ENCODE peak calls at places on chromosomes 7 and 10, in six cellular contexts. F is BJ; Z is GM23338; X is activated CD8-positive, alpha-beta T cell treated with anti-CD3 and anti-CD28 coated beads for 36 hours; U is astrocyte of the spinal cord; S is tibial artery. I is an unnamed sample.

GRCh38 chr10:48604408-48605263 is at the start of gene ARHGAP22:
- DNase-seq in F (no peak), Z (peak; percentile 69), X (no peak), U (peak; percentile 52), S (peak; percentile 81), I (no peak)

GRCh38 chr7:23235688-23236280 is 10.8 kb upstream of the GPNMB start:
- DNase-seq in F (no peak), Z (no peak), X (no peak), U (peak; percentile 46), S (no peak), I (peak; percentile 61)

GRCh38 chr10:71213127-71213616 is 802 bp downstream of the UNC5B start:
- DNase-seq in F (no peak), Z (peak; percentile 80), X (peak; percentile 67), U (peak; percentile 81), S (peak; percentile 75), I (no peak)

GRCh38 chr10:58856508-58857240 is 319.8 kb upstream of the PHYHIPL start:
- DNase-seq in F (peak; percentile 91), Z (peak; percentile 48), X (no peak), U (peak; percentile 93), S (peak; percentile 78), I (peak; percentile 98)

GRCh38 chr7:3895341-3895740 is 594.3 kb downstream of the SDK1 start:
- DNase-seq in F (no peak), Z (no peak), X (no peak), U (no peak), S (no peak), I (no peak)

GRCh38 chr7:127619681-127620405 is 1.9 kb upstream of the PAX4 start:
- DNase-seq in F (no peak), Z (peak; percentile 89), X (no peak), U (peak; percentile 4), S (no peak), I (no peak)

GRCh38 chr10:124650820-124651401 is 93.3 kb downstream of the FAM53B start:
- DNase-seq in F (no peak), Z (peak; percentile 47), X (peak; percentile 90), U (no peak), S (no peak), I (no peak)

GRCh38 chr10:99435986-99436633 is 5.7 kb upstream of the GOT1 start:
- DNase-seq in F (peak; percentile 4), Z (peak; percentile 65), X (no peak), U (peak; percentile 53), S (no peak), I (no peak)

GRCh38 chr7:80284848-80285247 is 150.2 kb downstream of the GNAI1 start:
- DNase-seq in F (peak; percentile 38), Z (no peak), X (no peak), U (peak; percentile 92), S (no peak), I (no peak)

GRCh38 chr7:46741181-46741580 is 820.1 kb upstream of the IGFBP3 start:
- DNase-seq in F (no peak), Z (no peak), X (no peak), U (no peak), S (no peak), I (no peak)

GRCh38 chr7:979886-980571 is 3.0 kb upstream of the CYP2W1 start:
- DNase-seq in F (no peak), Z (no peak), X (no peak), U (no peak), S (no peak), I (peak; percentile 51)

GRCh38 chr7:28586736-28587135 is 174.4 kb downstream of the CREB5 start:
- DNase-seq in F (no peak), Z (no peak), X (no peak), U (peak; percentile 17), S (no peak), I (no peak)

GRCh38 chr7:39313958-39314357 is 252.2 kb upstream of the YAE1 start:
- DNase-seq in F (no peak), Z (peak; percentile 24), X (no peak), U (no peak), S (no peak), I (peak; percentile 9)

GRCh38 chr10:7471720-7472367 is 61.0 kb upstream of the SFMBT2 start:
- DNase-seq in F (no peak), Z (no peak), X (peak; percentile 31), U (no peak), S (no peak), I (no peak)

GRCh38 chr7:138785587-138786437 is 12.0 kb upstream of the TMEM213 start:
- DNase-seq in F (no peak), Z (no peak), X (no peak), U (no peak), S (no peak), I (no peak)

GRCh38 chr7:27689045-27689877 is 26.6 kb upstream of the HIBADH start:
- DNase-seq in F (peak; percentile 51), Z (peak; percentile 82), X (peak; percentile 37), U (no peak), S (no peak), I (no peak)

GRCh38 chr7:149210551-149210950 is 15.2 kb downstream of the ZNF282 start:
- DNase-seq in F (no peak), Z (no peak), X (no peak), U (no peak), S (no peak), I (no peak)

GRCh38 chr10:44827431-44828006 is 83.6 kb upstream of the TMEM72 start:
- DNase-seq in F (no peak), Z (no peak), X (no peak), U (peak; percentile 45), S (no peak), I (no peak)

GRCh38 chr10:100490531-100490930 is 27.7 kb downstream of the WNT8B start:
- DNase-seq in F (no peak), Z (no peak), X (no peak), U (no peak), S (no peak), I (no peak)

GRCh38 chr10:104123397-104123796 is 1.4 kb downstream of the SFR1 start:
- DNase-seq in F (no peak), Z (no peak), X (no peak), U (peak; percentile 39), S (no peak), I (no peak)

DNA sequence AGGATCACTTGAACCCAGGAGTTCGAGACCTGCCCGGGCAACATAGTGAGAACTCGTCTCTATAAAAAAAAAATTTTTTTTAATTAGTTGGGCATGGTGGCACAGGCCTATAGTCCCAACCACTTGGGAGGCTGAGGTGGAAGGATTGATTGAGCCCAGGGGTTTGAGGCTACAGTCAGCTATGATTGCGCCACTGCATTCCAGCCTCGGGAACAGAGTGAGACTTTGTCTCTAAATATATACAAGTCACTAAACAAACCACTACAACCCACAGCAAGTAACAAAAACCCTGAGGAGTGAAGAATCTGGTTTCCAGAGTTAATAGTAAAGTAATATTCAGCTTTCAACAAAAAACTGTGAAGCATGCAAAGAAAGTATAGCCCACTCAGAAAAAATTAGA is 32.7 kb upstream of the HHEX start:
- DNase-seq in F (no peak), Z (no peak), X (no peak), U (no peak), S (no peak), I (no peak)
- TF ChIP-seq CTCF in F (no peak), Z (no peak), X (no peak), U (no peak), S (no peak), I (no peak)

GRCh38 chr10:80498833-80499671 is 38.6 kb upstream of the SH2D4B start:
- DNase-seq in F (peak; percentile 90), Z (no peak), X (peak; percentile 89), U (peak; percentile 96), S (peak; percentile 93), I (peak; percentile 95)
- TF ChIP-seq CTCF in F (peak; percentile 14), Z (no peak), X (no peak), U (peak; percentile 11), S (no peak), I (peak; percentile 8)

DNA sequence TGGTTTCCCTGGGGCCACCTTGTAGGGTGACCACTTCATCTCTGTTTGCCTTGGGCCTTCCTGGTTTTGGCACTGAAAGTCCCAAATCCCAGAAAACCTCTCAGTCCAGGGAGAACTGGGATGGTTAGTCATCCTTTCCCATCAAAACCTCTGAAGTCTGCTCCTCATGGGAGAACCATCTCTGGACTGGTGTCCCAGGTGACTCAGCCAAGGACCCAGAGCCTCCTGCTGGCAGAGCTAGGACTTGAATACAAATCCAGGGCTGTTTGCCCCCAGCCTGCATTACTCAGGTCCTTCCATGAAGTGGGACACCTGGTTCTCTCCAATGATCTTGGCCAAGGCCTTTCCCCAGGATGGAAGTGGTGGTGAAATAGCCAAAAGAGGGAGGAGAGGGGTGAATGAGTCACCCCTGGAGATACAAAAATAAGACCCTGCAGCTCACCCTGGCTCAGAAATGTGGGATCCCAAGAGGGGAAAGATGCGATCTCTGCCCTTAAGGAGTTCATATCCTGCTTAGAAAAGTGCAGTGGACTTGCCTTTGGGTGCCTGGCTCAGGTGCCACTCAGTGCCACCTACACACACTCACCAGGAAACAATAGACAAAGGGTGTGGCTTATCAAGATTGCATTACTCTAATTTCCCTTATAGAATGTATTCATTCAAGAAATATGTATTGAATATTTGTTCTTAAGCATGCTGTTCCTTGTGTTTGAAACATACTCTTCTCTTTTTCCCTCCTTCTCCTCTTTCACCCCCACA is 22.0 kb downstream of the ADRA2A start:
- DNase-seq in F (no peak), Z (no peak), X (no peak), U (no peak), S (peak; percentile 48), I (no peak)
- TF ChIP-seq CTCF in F (peak; percentile 15), Z (no peak), X (no peak), U (peak; percentile 12), S (no peak), I (peak; percentile 21)

GRCh38 chr7:20991544-20991943 is 204.9 kb upstream of the SP8 start:
- DNase-seq in F (no peak), Z (peak; percentile 31), X (no peak), U (no peak), S (no peak), I (no peak)
- TF ChIP-seq CTCF in F (no peak), Z (peak; percentile 55), X (no peak), U (no peak), S (no peak), I (peak; percentile 53)

DNA sequence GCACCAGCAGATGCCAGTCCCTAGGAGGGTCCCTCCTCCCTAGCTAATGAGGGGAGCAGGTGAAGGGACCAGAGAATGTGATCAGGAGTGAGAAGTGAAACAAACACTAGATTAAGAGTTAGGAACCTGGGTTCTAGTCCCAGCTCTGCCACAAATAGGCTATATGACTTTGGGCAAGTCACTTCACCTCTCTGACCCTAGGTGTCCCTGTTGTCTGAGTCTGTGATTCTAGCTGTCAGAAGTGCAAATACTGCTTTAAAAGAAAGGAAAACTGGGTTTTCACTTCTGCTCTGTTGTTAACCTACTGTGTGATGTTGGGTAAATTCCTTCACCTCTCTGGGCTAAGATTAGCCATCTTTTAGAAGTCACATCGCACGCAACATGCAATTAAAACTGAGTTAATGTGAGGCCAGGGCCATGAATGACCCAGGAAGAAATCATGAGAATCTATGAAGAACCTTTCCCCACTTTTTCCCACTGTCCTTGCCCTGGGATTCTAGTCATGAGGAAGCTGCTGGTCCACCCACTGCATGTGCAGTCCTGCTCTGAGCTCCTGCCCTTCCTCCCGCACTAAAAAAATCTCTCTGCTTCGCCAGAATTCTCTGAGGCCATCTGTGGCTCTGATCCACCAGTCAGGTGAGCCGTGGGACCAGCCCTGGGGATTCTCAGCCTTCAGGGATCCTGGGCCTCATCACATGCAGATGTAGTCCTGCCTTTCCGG is 181.8 kb downstream of the PLXNA4 start:
- DNase-seq in F (no peak), Z (peak; percentile 47), X (peak; percentile 51), U (no peak), S (no peak), I (no peak)
- TF ChIP-seq CTCF in F (peak; percentile 5), Z (peak; percentile 49), X (peak; percentile 67), U (no peak), S (no peak), I (peak; percentile 48)